ENCODE peak calls at places on chromosome 19, in five cellular contexts. Y, A, U, N and T are unnamed samples.

GRCh38 chr19:1497578-1498235 is 6.7 kb downstream of the REEP6 start:
- DNase-seq in A (no peak), Y (no peak), U (no peak), N (no peak), T (no peak)

GRCh38 chr19:40255619-40256166 is 29.2 kb upstream of the CCNP start:
- DNase-seq in Y (no peak), A (no peak), N (no peak), U (no peak), T (no peak)

GRCh38 chr19:50152578-50152977 is 10.5 kb downstream of the IZUMO2 start:
- DNase-seq in U (no peak), Y (no peak), A (no peak), N (no peak), T (no peak)

GRCh38 chr19:43545276-43545675 is 12.3 kb downstream of the ZNF575 start:
- DNase-seq in Y (no peak), U (no peak), A (no peak), N (no peak), T (no peak)

GRCh38 chr19:46813570-46814358 is 25.4 kb upstream of the SLC1A5 start:
- DNase-seq in U (no peak), N (peak), Y (no peak), A (no peak), T (peak)

GRCh38 chr19:13981988-13982501 is 24.1 kb downstream of the RFX1 start:
- DNase-seq in U (no peak), Y (no peak), N (no peak), A (no peak), T (no peak)

GRCh38 chr19:13849991-13850909 is 26.7 kb upstream of the NANOS3 start:
- DNase-seq in U (peak), N (peak), Y (no peak), A (peak), T (peak)

GRCh38 chr19:49014123-49014869 is 2.6 kb downstream of the LHB start:
- DNase-seq in U (no peak), N (no peak), A (no peak), Y (no peak), T (no peak)

GRCh38 chr19:10936661-10937084 is 8.1 kb downstream of the TIMM29 start:
- DNase-seq in Y (no peak), U (peak), A (no peak), N (no peak), T (peak)

GRCh38 chr19:1057185-1057857 is 9.6 kb upstream of the ARHGAP45 start:
- DNase-seq in A (no peak), N (no peak), Y (no peak), U (peak), T (peak)

GRCh38 chr19:3549816-3550215 is 7.6 kb downstream of the MFSD12 start:
- DNase-seq in N (no peak), U (no peak), Y (no peak), A (no peak), T (no peak)

GRCh38 chr19:2783781-2784145 is 690 bp upstream of the SGTA start:
- DNase-seq in U (no peak), N (no peak), Y (no peak), A (no peak), T (no peak)

GRCh38 chr19:3987619-3988371 is 2.5 kb upstream of the EEF2 start:
- DNase-seq in Y (peak), U (peak), N (peak), A (peak), T (peak)

GRCh38 chr19:11379857-11380350 is 4.2 kb downstream of the EPOR start:
- DNase-seq in N (no peak), U (no peak), Y (no peak), A (no peak), T (no peak)

GRCh38 chr19:5934779-5935472 is 20.9 kb downstream of the CAPS start:
- DNase-seq in U (no peak), A (no peak), Y (no peak), N (no peak), T (peak)

GRCh38 chr19:2700660-2701360 is 1.7 kb downstream of the GNG7 start:
- DNase-seq in Y (no peak), A (no peak), U (no peak), N (no peak), T (no peak)

GRCh38 chr19:19050731-19051130 is 13.1 kb upstream of the SLC25A42 start:
- DNase-seq in A (no peak), N (no peak), U (no peak), Y (no peak), T (no peak)

GRCh38 chr19:18446145-18446810 is 8.3 kb upstream of the ISYNA1 start:
- DNase-seq in A (no peak), N (no peak), U (no peak), Y (no peak), T (no peak)

GRCh38 chr19:14272623-14273022 is 66.7 kb upstream of the ADGRL1 start:
- DNase-seq in N (no peak), A (no peak), Y (no peak), U (no peak), T (no peak)

GRCh38 chr19:40371802-40372122 is 18.2 kb downstream of the HIPK4 start:
- DNase-seq in A (no peak), Y (no peak), N (no peak), U (no peak), T (no peak)

GRCh38 chr19:31049431-31049830 is 299.8 kb downstream of the TSHZ3 start:
- DNase-seq in U (no peak), A (no peak), N (no peak), Y (no peak), T (no peak)

GRCh38 chr19:46383171-46383815 is 30.1 kb downstream of the CCDC8 start:
- DNase-seq in U (no peak), N (peak), Y (no peak), A (peak), T (no peak)

GRCh38 chr19:10764340-10764894 is 46.5 kb downstream of the DNM2 start:
- DNase-seq in N (no peak), A (no peak), U (no peak), Y (no peak), T (no peak)

GRCh38 chr19:18709546-18709945 is 26.1 kb downstream of the CRTC1 start:
- DNase-seq in U (no peak), A (no peak), Y (no peak), N (no peak), T (no peak)

GRCh38 chr19:31598730-31599238 is 249.5 kb upstream of the TSHZ3 start:
- DNase-seq in U (no peak), A (no peak), N (no peak), Y (no peak), T (no peak)

GRCh38 chr19:1027020-1027952 is 878 bp downstream of the CNN2 start:
- DNase-seq in Y (no peak), U (peak), A (peak), N (no peak), T (no peak)

GRCh38 chr19:41641879-41642485 is 15.1 kb upstream of the CEACAM4 start:
- DNase-seq in A (peak), N (peak), Y (no peak), U (peak), T (peak)

GRCh38 chr19:12293771-12294307 is 844 bp downstream of the ZNF44 start:
- DNase-seq in N (peak), A (peak), U (peak), Y (peak), T (peak)

GRCh38 chr19:43636121-43636683 is 3.4 kb downstream of the CADM4 start:
- DNase-seq in N (no peak), U (no peak), Y (no peak), A (no peak), T (no peak)

GRCh38 chr19:10420444-10421239 is at the start of gene PDE4A:
- DNase-seq in U (peak), A (peak), N (no peak), Y (no peak), T (peak)

GRCh38 chr19:13100031-13100588 is 2.5 kb downstream of the LYL1 start:
- DNase-seq in Y (no peak), A (peak), N (no peak), U (peak), T (peak)

GRCh38 chr19:49581007-49581508 is at the start of gene PRRG2:
- DNase-seq in Y (no peak), A (no peak), U (no peak), N (peak), T (no peak)

GRCh38 chr19:5040544-5041167 is 71.7 kb downstream of the KDM4B start:
- DNase-seq in A (no peak), Y (no peak), N (no peak), U (no peak), T (no peak)

GRCh38 chr19:17073869-17074627 is 1.2 kb downstream of the HAUS8 start:
- DNase-seq in Y (no peak), N (no peak), A (no peak), U (no peak), T (no peak)

GRCh38 chr19:38735257-38735686 is 9.0 kb downstream of the CAPN12 start:
- DNase-seq in U (no peak), A (peak), Y (no peak), N (peak), T (no peak)

GRCh38 chr19:35377656-35378055 is 6.8 kb downstream of the GPR42 start:
- DNase-seq in A (no peak), Y (no peak), U (no peak), N (no peak), T (no peak)

GRCh38 chr19:29771708-29772415 is 39.9 kb upstream of the CCNE1 start:
- DNase-seq in Y (no peak), A (peak), N (no peak), U (no peak), T (peak)

GRCh38 chr19:56973713-56974553 is 133.4 kb upstream of the PEG3 start:
- DNase-seq in Y (no peak), A (no peak), U (no peak), N (no peak), T (no peak)